ENCODE peak calls at places on chromosomes 12 and 14, in four cellular contexts. O, H, D and B are unnamed samples.

GRCh38 chr12:94182971-94183701 is 34.8 kb downstream of the PLXNC1 start:
- DNase-seq in H (no peak), D (no peak), O (no peak), B (no peak)

GRCh38 chr14:61489527-61489926 is 168.1 kb downstream of the PRKCH start:
- DNase-seq in H (no peak), D (no peak), O (no peak), B (no peak)

GRCh38 chr12:779745-780734 is 27.7 kb downstream of the WNK1 start:
- DNase-seq in H (no peak), O (no peak), D (no peak), B (no peak)

GRCh38 chr12:120376009-120376408 is 7.0 kb upstream of the MSI1 start:
- DNase-seq in O (no peak), D (no peak), H (no peak), B (no peak)

GRCh38 chr14:75489480-75489837 is 32.8 kb upstream of the BATF start:
- DNase-seq in O (peak; percentile 58), H (no peak), D (no peak), B (no peak)

GRCh38 chr12:13200841-13201240 is 4.3 kb downstream of the EMP1 start:
- DNase-seq in O (no peak), H (no peak), D (no peak), B (no peak)

GRCh38 chr12:51442324-51442723 is 17.7 kb downstream of the SLC4A8 start:
- DNase-seq in D (no peak), O (no peak), H (no peak), B (no peak)

GRCh38 chr14:53640695-53641094 is 315.9 kb downstream of the BMP4 start:
- DNase-seq in H (no peak), O (no peak), D (no peak), B (no peak)

GRCh38 chr12:8697476-8698131 is at the start of gene RIMKLB:
- DNase-seq in D (peak; percentile 97), H (peak; percentile 91), O (peak; percentile 69), B (peak; percentile 67)

GRCh38 chr12:122081108-122081696 is 2.6 kb downstream of the MLXIP start:
- DNase-seq in H (no peak), O (no peak), D (no peak), B (no peak)

GRCh38 chr14:100867631-100868315 is 35.7 kb downstream of the RTL1 start:
- DNase-seq in H (no peak), O (no peak), D (no peak), B (no peak)

GRCh38 chr14:83463500-83464098 is 1929.9 kb upstream of the SEL1L start:
- DNase-seq in H (peak; percentile 5), O (peak; percentile 49), D (no peak), B (no peak)

GRCh38 chr14:87111741-87112140 is 881.2 kb downstream of the GALC start:
- DNase-seq in H (no peak), D (no peak), O (no peak), B (no peak)

GRCh38 chr14:65169351-65169750 is 67.0 kb upstream of the MAX start:
- DNase-seq in D (no peak), H (peak; percentile 83), O (no peak), B (no peak)

GRCh38 chr14:65170768-65171251 is 68.5 kb upstream of the MAX start:
- DNase-seq in D (peak; percentile 46), O (peak; percentile 29), H (peak; percentile 56), B (no peak)

GRCh38 chr14:65170318-65170717 is 68.0 kb upstream of the MAX start:
- DNase-seq in O (no peak), D (no peak), H (no peak), B (no peak)

GRCh38 chr14:65167072-65167645 is 64.8 kb upstream of the MAX start:
- DNase-seq in O (no peak), D (no peak), H (no peak), B (no peak)

DNA sequence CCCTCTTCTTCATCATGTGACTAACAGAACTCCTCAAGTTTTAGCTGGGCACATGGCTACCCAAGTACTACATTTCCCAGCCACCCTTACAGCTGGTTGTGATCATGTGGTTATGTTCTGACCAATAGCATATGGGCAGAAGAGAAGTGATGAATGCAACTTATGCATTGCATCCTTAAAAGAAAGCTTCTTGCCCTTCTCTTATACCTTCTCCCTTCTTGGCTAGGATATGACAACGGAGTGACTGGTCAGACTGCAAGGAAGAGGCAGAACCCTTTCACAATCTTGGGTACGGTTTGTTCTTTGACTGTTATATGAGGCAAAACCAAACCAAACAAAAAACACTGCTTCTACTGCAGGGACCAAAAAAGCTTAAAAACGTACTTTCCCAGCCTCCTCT is 66.5 kb upstream of the MAX start:
- DNase-seq in O (no peak), H (peak; percentile 28), D (no peak), B (no peak)
- TF ChIP-seq CTCF in O (no peak), H (no peak), D (no peak), B (no peak)

GRCh38 chr12:108939594-108939993 is 59.7 kb downstream of the DAO start:
- DNase-seq in O (no peak), H (peak; percentile 31), D (no peak), B (no peak)
- TF ChIP-seq CTCF in O (no peak), H (no peak), D (no peak), B (no peak)

DNA sequence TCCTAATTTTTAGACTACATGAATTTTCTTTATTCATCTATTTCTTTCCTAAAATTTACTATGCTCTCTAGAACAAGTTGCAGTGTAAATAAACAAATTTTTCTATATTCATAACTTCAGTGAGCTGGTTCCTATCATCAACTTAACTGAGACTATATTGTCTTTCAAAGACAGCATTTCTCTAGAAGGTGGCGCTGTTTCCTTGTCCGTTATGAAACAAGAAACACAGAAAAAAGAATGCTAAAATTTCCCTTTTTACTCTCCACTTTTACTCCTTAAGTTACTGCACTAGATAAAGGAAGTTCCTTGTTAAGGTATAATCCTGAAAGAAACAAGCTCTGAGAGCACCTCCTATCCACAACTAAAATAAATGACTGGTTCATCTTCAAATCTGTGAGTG is 8.2 kb upstream of the CLEC2A start:
- DNase-seq in D (no peak), H (peak; percentile 35), O (no peak), B (no peak)
- TF ChIP-seq CTCF in D (no peak), H (peak; percentile 59), O (no peak), B (peak; percentile 53)

GRCh38 chr12:99059824-99060526 is 414.9 kb downstream of the APAF1 start:
- DNase-seq in H (no peak), O (no peak), D (no peak), B (no peak)
- TF ChIP-seq CTCF in H (no peak), O (no peak), D (no peak), B (no peak)

GRCh38 chr14:90105756-90106155 is 44.0 kb downstream of the KCNK13 start:
- DNase-seq in O (no peak), D (no peak), H (no peak), B (no peak)

GRCh38 chr14:90107789-90108188 is 46.0 kb downstream of the KCNK13 start:
- DNase-seq in H (no peak), O (no peak), D (no peak), B (no peak)

GRCh38 chr14:90111895-90112534 is 50.2 kb downstream of the KCNK13 start:
- DNase-seq in O (no peak), D (no peak), H (no peak), B (no peak)

GRCh38 chr14:90114554-90114953 is 52.8 kb downstream of the KCNK13 start:
- DNase-seq in O (no peak), D (no peak), H (no peak), B (no peak)

DNA sequence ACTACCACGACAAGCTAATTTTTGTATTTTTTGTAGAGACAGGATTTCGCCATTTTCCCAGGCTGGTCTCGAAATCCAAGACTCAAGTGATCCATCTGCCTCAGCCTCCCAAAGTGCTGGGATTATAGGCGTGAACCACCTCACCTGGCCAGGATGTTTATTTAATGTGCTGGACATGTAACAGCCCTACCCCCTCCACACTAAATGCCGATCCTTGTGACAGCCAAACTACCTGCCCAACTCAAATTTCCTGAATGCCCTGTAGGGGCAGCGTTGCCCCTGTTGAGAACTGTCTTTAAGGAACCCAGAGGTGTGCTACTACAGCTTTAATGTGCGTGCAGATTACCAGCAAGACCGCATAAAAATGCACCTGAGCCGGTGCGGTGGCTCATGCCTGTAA is 48.1 kb downstream of the KCNK13 start:
- DNase-seq in O (no peak), D (no peak), H (no peak), B (no peak)
- TF ChIP-seq CTCF in O (no peak), D (no peak), H (no peak), B (no peak)

DNA sequence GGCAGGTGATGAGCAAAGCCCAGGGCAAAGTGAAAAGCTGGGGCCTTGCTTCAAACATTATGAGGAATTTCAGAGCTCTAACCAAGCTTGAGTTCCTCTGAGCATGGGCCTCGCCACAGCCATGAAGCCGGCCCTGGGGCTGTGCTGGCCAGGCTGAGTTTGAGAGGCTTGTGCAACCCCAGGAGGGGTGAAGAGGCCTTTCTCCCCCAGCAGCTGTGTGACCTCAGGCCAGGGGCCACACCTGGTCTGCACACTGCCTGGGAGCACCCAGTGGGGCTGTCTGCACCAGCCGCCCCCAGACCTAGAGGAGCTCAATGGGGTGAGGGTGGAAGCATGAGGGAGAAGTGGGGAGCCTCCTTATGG is 204.9 kb upstream of the C14orf180 start:
- DNase-seq in D (peak; percentile 45), O (no peak), H (no peak), B (no peak)
- TF ChIP-seq CTCF in D (no peak), O (no peak), H (no peak), B (no peak)

GRCh38 chr14:50045039-50045711 is 71.2 kb downstream of the VCPKMT start:
- DNase-seq in O (peak; percentile 66), H (peak; percentile 60), D (no peak), B (peak; percentile 65)
- TF ChIP-seq CTCF in O (no peak), H (no peak), D (no peak), B (no peak)

GRCh38 chr14:29527286-29527685 is 400.4 kb downstream of the PRKD1 start:
- DNase-seq in O (no peak), H (no peak), D (no peak), B (no peak)

GRCh38 chr14:29518335-29518734 is 409.3 kb downstream of the PRKD1 start:
- DNase-seq in H (no peak), O (no peak), D (no peak), B (no peak)

DNA sequence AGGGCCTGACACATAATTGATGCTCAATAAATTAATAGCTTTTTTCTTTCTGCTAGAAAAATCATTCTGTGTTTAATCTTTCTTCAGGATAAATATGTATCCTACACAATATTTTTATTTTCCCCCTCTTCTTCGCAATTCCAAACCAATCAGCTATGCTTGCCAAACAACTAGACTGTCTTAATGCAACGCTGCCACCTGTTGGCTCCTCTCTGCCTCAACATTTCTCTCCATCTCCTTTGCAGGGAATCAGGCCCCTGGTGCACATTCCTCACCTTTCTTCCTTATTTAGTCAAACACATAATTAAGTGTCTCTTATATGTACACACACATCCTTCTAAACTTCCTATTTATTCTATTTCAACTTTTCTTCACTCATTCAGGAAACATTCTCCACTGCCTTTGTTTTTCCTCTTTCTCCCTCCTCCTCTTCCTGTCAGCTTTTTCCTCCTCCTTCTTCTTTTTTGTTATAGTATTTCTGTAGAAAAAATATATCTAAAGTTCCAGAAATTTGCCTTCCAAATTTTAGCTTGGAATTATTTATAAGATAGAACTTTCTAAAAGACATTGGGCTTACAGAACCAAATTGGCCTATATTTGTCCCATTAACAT is 406.0 kb downstream of the PRKD1 start:
- DNase-seq in H (no peak), D (no peak), O (no peak), B (no peak)
- TF ChIP-seq CTCF in H (peak; percentile 30), D (no peak), O (no peak), B (no peak)

DNA sequence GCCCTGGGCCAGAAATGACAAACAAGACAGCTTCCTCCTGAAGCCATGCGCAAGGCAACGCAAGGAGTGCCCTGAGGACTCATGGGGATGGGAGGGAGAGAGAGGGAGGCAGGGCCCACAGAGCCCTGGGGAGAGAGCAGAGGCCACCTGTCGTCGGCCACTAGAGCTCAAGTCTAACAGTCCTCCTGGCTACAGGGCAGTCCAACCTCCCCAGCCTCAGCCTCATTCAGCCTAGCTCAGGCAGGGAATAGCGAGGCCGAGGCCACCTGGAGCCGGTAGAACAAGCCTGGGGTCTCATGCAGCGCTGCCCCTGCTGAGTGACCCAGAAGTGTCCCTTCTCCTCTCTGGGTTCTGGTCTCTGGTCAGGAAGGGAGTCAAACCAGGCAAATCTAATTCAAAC is 69.5 kb downstream of the BCL11B start:
- DNase-seq in D (no peak), H (no peak), O (no peak), B (no peak)
- TF ChIP-seq CTCF in D (no peak), H (no peak), O (no peak), B (no peak)